ENCODE peak calls at places on chromosome X, in four cellular contexts. N, L, X and H are unnamed samples.

GRCh38 chrX:126170715-126171114 is 4.6 kb upstream of the DCAF12L2 start:
- DNase-seq in X (no peak), N (no peak), L (no peak), H (no peak)

GRCh38 chrX:2588049-2588448 is 87.3 kb upstream of the DHRSX start:
- DNase-seq in X (no peak), L (no peak), N (no peak), H (no peak)

GRCh38 chrX:79182616-79183015 is 38.1 kb downstream of the GPR174 start:
- DNase-seq in N (peak), L (no peak), X (no peak), H (no peak)

GRCh38 chrX:79081895-79082512 is 62.5 kb upstream of the GPR174 start:
- DNase-seq in N (peak), X (no peak), L (no peak), H (peak)

GRCh38 chrX:331145-331771 is 12.7 kb upstream of the GTPBP6 start:
- DNase-seq in L (no peak), X (no peak), N (no peak), H (no peak)

GRCh38 chrX:138946941-138947340 is 235.4 kb upstream of the FGF13 start:
- DNase-seq in X (no peak), N (no peak), L (no peak), H (no peak)

GRCh38 chrX:53013291-53013690 is 35.3 kb upstream of the GPR173 start:
- DNase-seq in N (no peak), X (no peak), L (no peak), H (peak)

GRCh38 chrX:110442631-110443030 is 84.0 kb downstream of the RTL9 start:
- DNase-seq in N (peak), X (no peak), L (no peak), H (peak)

GRCh38 chrX:45143455-45143854 is 57.2 kb downstream of the DIPK2B start:
- DNase-seq in X (no peak), N (no peak), L (no peak), H (no peak)

GRCh38 chrX:45621356-45622041 is 420.8 kb upstream of the DIPK2B start:
- DNase-seq in X (no peak), L (no peak), N (no peak), H (no peak)

GRCh38 chrX:46757593-46757992 is 1.3 kb downstream of the SLC9A7 start:
- DNase-seq in N (no peak), X (no peak), L (no peak), H (no peak)

GRCh38 chrX:16643160-16643559 is 6.8 kb upstream of the S100G start:
- DNase-seq in N (no peak), L (peak), X (no peak), H (peak)

GRCh38 chrX:100447563-100448397 is 37.7 kb upstream of the PCDH19 start:
- DNase-seq in L (no peak), X (peak), N (peak), H (peak)

GRCh38 chrX:131762802-131763234 is 218.9 kb downstream of the OR13H1 start:
- DNase-seq in L (no peak), N (peak), X (no peak), H (no peak)

GRCh38 chrX:37926700-37927099 is 79.3 kb upstream of the DYNLT3 start:
- DNase-seq in L (no peak), X (no peak), N (peak), H (peak)

GRCh38 chrX:40262641-40263560 is 165.1 kb upstream of the BCOR start:
- DNase-seq in N (no peak), X (peak), L (peak), H (no peak)

GRCh38 chrX:17078031-17078730 is 131.7 kb downstream of the REPS2 start:
- DNase-seq in L (peak), X (no peak), N (no peak), H (no peak)

GRCh38 chrX:24805201-24805600 is 111.5 kb downstream of the POLA1 start:
- DNase-seq in X (no peak), N (no peak), L (no peak), H (no peak)

GRCh38 chrX:101617211-101618191 is at the start of gene ARMCX6:
- DNase-seq in N (peak), L (no peak), X (peak), H (peak)

GRCh38 chrX:43707812-43708548 is 51.9 kb downstream of the MAOA start:
- DNase-seq in N (no peak), L (no peak), X (no peak), H (peak)

GRCh38 chrX:130111220-130111934 is 1.1 kb upstream of the ELF4 start:
- DNase-seq in L (no peak), X (no peak), N (no peak), H (no peak)

GRCh38 chrX:5176766-5177165 is 1051.9 kb downstream of the NLGN4X start:
- DNase-seq in X (no peak), N (no peak), L (no peak), H (no peak)

GRCh38 chrX:111519215-111519614 is 7.8 kb downstream of the SERTM2 start:
- DNase-seq in N (peak), L (no peak), X (no peak), H (no peak)

GRCh38 chrX:153057281-153057680 is 1.0 kb downstream of the PNMA3 start:
- DNase-seq in X (no peak), N (no peak), L (no peak), H (no peak)

GRCh38 chrX:12113321-12113720 is 25.0 kb upstream of the FRMPD4 start:
- DNase-seq in X (no peak), N (no peak), L (no peak), H (no peak)

GRCh38 chrX:45592067-45592466 is 391.4 kb upstream of the DIPK2B start:
- DNase-seq in L (no peak), X (no peak), N (no peak), H (no peak)

GRCh38 chrX:136608295-136608933 is 39.5 kb upstream of the CD40LG start:
- DNase-seq in N (peak), X (peak), L (no peak), H (peak)

GRCh38 chrX:130055899-130056298 is 54.4 kb downstream of the ELF4 start:
- DNase-seq in N (no peak), X (no peak), L (no peak), H (no peak)

GRCh38 chrX:30573125-30573524 is 4.4 kb downstream of the TASL start:
- DNase-seq in X (no peak), N (no peak), L (no peak), H (no peak)

GRCh38 chrX:30570505-30570904 is 7.1 kb downstream of the TASL start:
- DNase-seq in X (peak), N (no peak), L (no peak), H (peak)

GRCh38 chrX:30576881-30577280 is 685 bp downstream of the TASL start:
- DNase-seq in N (no peak), L (no peak), X (no peak), H (no peak)

GRCh38 chrX:30572004-30572403 is 5.6 kb downstream of the TASL start:
- DNase-seq in L (no peak), X (no peak), N (no peak), H (no peak)

GRCh38 chrX:30572678-30573077 is 4.9 kb downstream of the TASL start:
- DNase-seq in L (no peak), N (no peak), X (no peak), H (no peak)
- H3K4me3 ChIP-seq in L (no peak), N (peak), X (no peak), H (no peak)

DNA sequence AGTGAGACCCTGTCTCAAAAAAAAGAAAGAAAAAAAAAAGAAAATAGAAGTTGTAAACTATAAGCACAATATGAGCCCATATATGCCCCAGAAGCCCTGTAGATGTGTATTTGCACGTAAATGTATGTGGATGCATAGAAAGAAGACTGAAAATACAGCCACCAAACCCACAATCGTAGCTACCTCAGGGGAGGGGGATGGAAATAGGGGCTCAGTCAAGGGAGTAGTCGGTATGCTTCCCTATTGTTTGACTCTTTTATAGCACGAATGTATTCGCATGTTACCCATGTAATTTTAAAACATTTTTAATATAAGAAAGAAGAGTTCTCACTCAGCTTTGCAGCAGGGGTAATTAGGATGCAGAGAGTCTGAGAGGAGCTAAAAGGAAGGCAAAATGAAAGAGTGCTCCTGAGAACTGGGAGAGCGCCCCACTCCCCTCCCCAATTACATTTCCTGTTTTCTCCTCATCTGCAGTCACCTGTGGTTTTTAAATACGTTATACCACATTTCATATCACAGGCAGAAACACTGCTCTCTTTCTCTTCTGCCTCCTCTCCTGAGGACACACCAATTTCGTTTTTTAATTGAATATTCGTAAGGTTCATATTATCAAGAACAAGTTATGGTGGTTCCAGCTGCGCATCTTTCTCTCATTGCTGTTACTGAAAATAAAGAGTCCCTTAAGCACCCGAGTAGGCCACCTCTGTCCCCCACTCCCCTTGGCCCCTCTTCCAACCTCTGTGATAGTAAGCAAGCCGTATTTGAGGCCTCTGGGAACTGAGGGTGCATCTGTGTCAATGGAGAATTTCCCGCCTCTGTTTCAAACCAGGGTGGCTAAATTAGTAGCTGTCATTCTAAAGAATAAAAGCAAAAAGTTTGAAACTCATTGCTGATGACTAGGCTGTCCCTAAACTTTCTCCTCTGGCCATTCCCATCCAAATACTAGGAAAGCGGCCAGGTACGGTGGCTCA is 10.7 kb downstream of the SEPTIN6 start:
- DNase-seq in N (peak), X (no peak), L (no peak), H (peak)
- H3K4me3 ChIP-seq in N (peak), X (no peak), L (no peak), H (no peak)

DNA sequence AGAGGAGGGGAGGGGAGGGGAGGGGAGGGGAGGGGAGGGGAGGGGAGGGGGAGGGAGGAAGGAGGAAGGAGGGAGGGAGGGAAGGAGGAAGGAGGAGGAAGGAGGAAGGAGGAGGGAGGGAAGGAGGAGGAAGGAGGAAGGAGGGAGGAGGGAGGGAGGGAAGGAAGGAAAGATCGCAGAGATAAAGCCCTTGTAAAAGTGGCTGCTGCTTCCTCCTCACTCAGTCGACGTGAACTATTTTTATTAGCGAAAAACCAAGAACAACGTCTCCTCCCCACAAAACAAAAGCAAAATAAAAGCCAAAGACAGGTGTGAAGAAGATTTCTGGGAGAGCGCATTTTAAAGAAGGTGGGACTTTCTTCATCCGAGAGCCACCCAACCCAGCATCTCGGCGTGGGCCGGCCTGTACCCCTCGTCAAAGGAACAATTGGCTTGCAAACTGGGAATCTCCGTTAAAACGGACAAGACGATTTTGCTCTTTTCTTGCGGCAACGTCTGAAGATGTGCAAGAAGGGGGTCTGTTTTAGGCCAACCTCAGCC is 40.7 kb upstream of the ASMTL start:
- DNase-seq in L (no peak), N (no peak), X (no peak), H (no peak)
- H3K4me3 ChIP-seq in L (no peak), N (peak), X (no peak), H (no peak)

DNA sequence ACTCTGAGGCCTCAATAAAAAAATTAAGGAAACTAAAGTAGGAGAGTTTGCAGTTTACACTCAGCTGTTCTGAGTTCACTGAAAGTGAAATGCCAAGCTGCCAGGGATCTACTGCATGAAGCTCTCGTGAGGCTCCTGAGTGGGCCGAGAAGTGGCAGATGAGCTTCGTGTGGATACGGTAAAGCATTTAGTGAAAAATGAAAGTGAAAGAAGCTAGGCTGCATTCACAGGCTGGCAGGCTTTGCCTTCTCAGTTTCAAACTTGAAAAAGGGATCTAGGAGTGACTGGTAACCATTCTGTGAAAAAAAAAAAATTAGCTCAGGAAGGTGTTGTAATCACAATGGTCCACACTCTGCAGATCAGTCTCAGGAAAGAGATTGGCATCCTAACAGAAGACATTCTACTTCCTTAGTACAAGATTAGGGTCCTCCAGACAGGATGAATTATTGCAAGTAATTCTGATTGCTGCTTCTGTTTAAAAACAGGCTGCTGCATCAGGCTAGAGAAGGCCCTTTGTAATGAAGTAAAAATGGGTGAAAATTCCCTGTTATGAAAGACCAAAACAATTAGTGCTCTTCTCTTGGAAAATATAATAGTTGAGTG is 679.9 kb downstream of the RPA4 start:
- DNase-seq in N (peak), X (no peak), L (peak), H (peak)
- H3K4me3 ChIP-seq in N (peak), X (no peak), L (peak), H (no peak)

DNA sequence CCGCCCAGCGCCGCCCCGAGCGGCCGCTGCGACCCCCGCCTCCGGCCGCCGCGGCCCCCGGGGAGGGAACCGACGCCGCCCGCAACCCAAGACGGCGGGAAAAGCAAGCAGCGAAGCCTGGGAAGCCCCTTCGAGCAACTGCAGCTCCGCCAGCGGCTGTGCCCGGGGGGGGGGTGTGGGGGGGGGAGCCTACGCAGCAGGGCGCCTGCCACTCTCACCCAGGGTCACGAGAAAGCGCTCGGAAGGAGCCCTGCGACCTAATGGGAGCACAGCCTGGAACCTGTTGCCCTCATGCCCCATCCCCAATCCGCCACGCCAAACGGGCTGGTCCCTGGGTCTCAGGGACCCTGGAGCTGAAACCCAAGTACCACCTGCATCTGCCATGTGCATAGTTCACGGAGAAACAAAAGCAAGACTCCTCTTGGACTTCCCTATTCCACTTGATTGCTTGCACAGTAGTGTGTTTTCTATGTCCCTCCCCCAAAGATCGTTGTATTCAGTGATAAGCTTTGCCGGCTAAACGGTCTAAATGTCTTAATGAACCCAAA is 318 bp upstream of the GAB3 start:
- DNase-seq in N (peak), X (no peak), L (no peak), H (no peak)
- H3K4me3 ChIP-seq in N (no peak), X (peak), L (peak), H (peak)

GRCh38 chrX:42241421-42241820 is 318.1 kb upstream of the CASK start:
- DNase-seq in L (no peak), N (no peak), X (no peak), H (no peak)

GRCh38 chrX:42248226-42248625 is 324.9 kb upstream of the CASK start:
- DNase-seq in L (no peak), N (no peak), X (no peak), H (no peak)

GRCh38 chrX:42242044-42242443 is 318.7 kb upstream of the CASK start:
- DNase-seq in L (no peak), X (no peak), N (no peak), H (no peak)

GRCh38 chrX:42247241-42247640 is 323.9 kb upstream of the CASK start:
- DNase-seq in L (no peak), X (no peak), N (no peak), H (no peak)

DNA sequence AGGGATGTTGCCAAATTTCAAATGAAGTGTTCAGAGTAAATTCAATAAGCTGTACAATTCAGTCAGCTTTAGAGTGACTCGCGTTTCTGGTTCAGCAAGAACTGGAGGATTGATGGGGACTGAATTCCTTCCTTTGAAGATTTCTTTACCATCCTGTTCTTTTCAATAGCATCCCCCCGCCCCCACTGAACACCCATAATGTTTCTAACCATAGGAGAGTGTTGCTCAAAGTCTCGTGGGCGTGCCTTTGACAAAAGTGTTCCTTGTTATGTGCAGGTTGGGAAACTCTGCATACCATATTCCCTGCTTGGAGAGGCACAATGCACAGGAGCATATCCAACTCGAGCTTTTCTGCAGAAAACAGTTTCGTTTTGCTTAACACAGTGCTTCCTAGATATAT is 323.5 kb upstream of the CASK start:
- DNase-seq in X (no peak), N (no peak), L (no peak), H (peak)
- H3K4me3 ChIP-seq in X (no peak), N (no peak), L (no peak), H (no peak)

DNA sequence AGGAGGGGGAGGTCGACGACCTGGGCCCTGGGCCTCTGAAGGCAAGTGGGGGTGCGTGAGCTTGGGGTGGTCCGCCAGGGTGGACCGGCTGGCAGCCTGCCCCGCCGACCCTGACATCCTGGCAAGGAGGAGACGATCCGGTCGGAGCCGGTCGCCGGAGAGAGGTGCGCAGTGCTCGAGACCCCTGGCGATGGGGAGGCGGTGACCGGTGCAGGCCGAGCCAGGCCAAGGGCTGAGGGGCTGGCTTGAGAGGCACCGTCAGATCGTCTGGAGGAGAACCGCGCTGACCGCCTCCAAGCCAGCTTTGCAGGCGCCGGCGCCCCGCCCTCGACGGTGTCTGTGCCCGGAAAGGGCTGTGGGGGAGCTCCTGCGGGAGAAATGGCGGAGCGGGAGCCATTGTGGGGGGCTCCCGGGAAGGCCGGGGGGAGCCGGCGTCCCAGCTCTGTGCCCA is 25.6 kb downstream of the GPRASP3 start:
- DNase-seq in L (no peak), X (no peak), N (no peak), H (no peak)
- H3K4me3 ChIP-seq in L (peak), X (no peak), N (no peak), H (no peak)